ENCODE peak calls at places on chromosomes 7 and 10, in five cellular contexts. One of them, this sample, is unnamed.

GRCh38 chr10:30300728-30301127 is 48.4 kb downstream of the MTPAP start:
- DNase-seq in BJ: no peak
- DNase-seq in GM10248: no peak
- DNase-seq in omental fat pad: no peak
- DNase-seq in activated B cell treated with CpG ODN at 0.5 μM for 24 hours: no peak
- DNase-seq in this sample: no peak

GRCh38 chr7:17989546-17989945 is 38.1 kb downstream of the PRPS1L1 start:
- DNase-seq in BJ: no peak
- DNase-seq in GM10248: no peak
- DNase-seq in omental fat pad: no peak
- DNase-seq in activated B cell treated with CpG ODN at 0.5 μM for 24 hours: no peak
- DNase-seq in this sample: no peak

GRCh38 chr10:32149257-32149955 is 93.2 kb upstream of the KIF5B start:
- DNase-seq in BJ: peak
- DNase-seq in GM10248: peak
- DNase-seq in omental fat pad: peak
- DNase-seq in activated B cell treated with CpG ODN at 0.5 μM for 24 hours: no peak
- DNase-seq in this sample: peak

GRCh38 chr10:119281581-119282071 is 74.3 kb downstream of the GRK5 start:
- DNase-seq in BJ: no peak
- DNase-seq in GM10248: no peak
- DNase-seq in omental fat pad: no peak
- DNase-seq in activated B cell treated with CpG ODN at 0.5 μM for 24 hours: no peak
- DNase-seq in this sample: no peak

GRCh38 chr7:6497637-6497905 is 49.8 kb upstream of the DAGLB start:
- DNase-seq in BJ: no peak
- DNase-seq in GM10248: no peak
- DNase-seq in omental fat pad: no peak
- DNase-seq in activated B cell treated with CpG ODN at 0.5 μM for 24 hours: no peak
- DNase-seq in this sample: no peak

GRCh38 chr7:151429232-151429554 is 10.7 kb downstream of the CRYGN start:
- DNase-seq in BJ: no peak
- DNase-seq in GM10248: no peak
- DNase-seq in omental fat pad: no peak
- DNase-seq in activated B cell treated with CpG ODN at 0.5 μM for 24 hours: no peak
- DNase-seq in this sample: no peak

GRCh38 chr7:130831817-130832481 is 97.9 kb upstream of the KLF14 start:
- DNase-seq in BJ: no peak
- DNase-seq in GM10248: peak
- DNase-seq in omental fat pad: no peak
- DNase-seq in activated B cell treated with CpG ODN at 0.5 μM for 24 hours: no peak
- DNase-seq in this sample: peak

GRCh38 chr10:80357000-80357803 is 621 bp downstream of the DYDC2 start:
- DNase-seq in BJ: no peak
- DNase-seq in GM10248: no peak
- DNase-seq in omental fat pad: no peak
- DNase-seq in activated B cell treated with CpG ODN at 0.5 μM for 24 hours: no peak
- DNase-seq in this sample: no peak

GRCh38 chr7:127976056-127976455 is 55.2 kb downstream of the LRRC4 start:
- DNase-seq in BJ: no peak
- DNase-seq in GM10248: no peak
- DNase-seq in omental fat pad: no peak
- DNase-seq in activated B cell treated with CpG ODN at 0.5 μM for 24 hours: no peak
- DNase-seq in this sample: no peak

GRCh38 chr7:111763221-111763791 is 201.0 kb upstream of the IMMP2L start:
- DNase-seq in BJ: no peak
- DNase-seq in GM10248: no peak
- DNase-seq in omental fat pad: no peak
- DNase-seq in activated B cell treated with CpG ODN at 0.5 μM for 24 hours: no peak
- DNase-seq in this sample: peak

GRCh38 chr10:94496010-94496409 is 49.6 kb upstream of the HELLS start:
- DNase-seq in BJ: no peak
- DNase-seq in GM10248: peak
- DNase-seq in omental fat pad: no peak
- DNase-seq in activated B cell treated with CpG ODN at 0.5 μM for 24 hours: no peak
- DNase-seq in this sample: peak

GRCh38 chr10:70910486-70911350 is 22.4 kb upstream of the PCBD1 start:
- DNase-seq in BJ: no peak
- DNase-seq in GM10248: no peak
- DNase-seq in omental fat pad: no peak
- DNase-seq in activated B cell treated with CpG ODN at 0.5 μM for 24 hours: no peak
- DNase-seq in this sample: no peak

GRCh38 chr10:86349474-86349873 is 17.1 kb downstream of the GRID1 start:
- DNase-seq in BJ: no peak
- DNase-seq in GM10248: no peak
- DNase-seq in omental fat pad: no peak
- DNase-seq in activated B cell treated with CpG ODN at 0.5 μM for 24 hours: no peak
- DNase-seq in this sample: peak

GRCh38 chr7:149654588-149654987 is 118.8 kb downstream of the ZNF467 start:
- DNase-seq in BJ: no peak
- DNase-seq in GM10248: no peak
- DNase-seq in omental fat pad: no peak
- DNase-seq in activated B cell treated with CpG ODN at 0.5 μM for 24 hours: no peak
- DNase-seq in this sample: no peak

GRCh38 chr10:61621538-61622150 is 41.1 kb upstream of the CABCOCO1 start:
- DNase-seq in BJ: no peak
- DNase-seq in GM10248: no peak
- DNase-seq in omental fat pad: no peak
- DNase-seq in activated B cell treated with CpG ODN at 0.5 μM for 24 hours: no peak
- DNase-seq in this sample: no peak

GRCh38 chr7:157501576-157501975 is 164.8 kb downstream of the DNAJB6 start:
- DNase-seq in BJ: no peak
- DNase-seq in GM10248: no peak
- DNase-seq in omental fat pad: no peak
- DNase-seq in activated B cell treated with CpG ODN at 0.5 μM for 24 hours: no peak
- DNase-seq in this sample: no peak

GRCh38 chr7:121800916-121801675 is 71.9 kb upstream of the PTPRZ1 start:
- DNase-seq in BJ: no peak
- DNase-seq in GM10248: no peak
- DNase-seq in omental fat pad: no peak
- DNase-seq in activated B cell treated with CpG ODN at 0.5 μM for 24 hours: no peak
- DNase-seq in this sample: no peak

GRCh38 chr10:47082055-47082784 is 171.0 kb downstream of the PTPN20 start:
- DNase-seq in BJ: no peak
- DNase-seq in GM10248: no peak
- DNase-seq in omental fat pad: no peak
- DNase-seq in activated B cell treated with CpG ODN at 0.5 μM for 24 hours: no peak
- DNase-seq in this sample: no peak

GRCh38 chr7:133869556-133869955 is 257.6 kb upstream of the LRGUK start:
- DNase-seq in BJ: no peak
- DNase-seq in GM10248: no peak
- DNase-seq in omental fat pad: no peak
- DNase-seq in activated B cell treated with CpG ODN at 0.5 μM for 24 hours: no peak
- DNase-seq in this sample: no peak

GRCh38 chr10:86968271-86968993 is at the start of gene ADIRF:
- DNase-seq in BJ: no peak
- DNase-seq in GM10248: no peak
- DNase-seq in omental fat pad: no peak
- DNase-seq in activated B cell treated with CpG ODN at 0.5 μM for 24 hours: no peak
- DNase-seq in this sample: peak

GRCh38 chr7:143013897-143014296 is 13.0 kb downstream of the OR9A2 start:
- DNase-seq in BJ: peak
- DNase-seq in GM10248: no peak
- DNase-seq in omental fat pad: no peak
- DNase-seq in activated B cell treated with CpG ODN at 0.5 μM for 24 hours: no peak
- DNase-seq in this sample: no peak

GRCh38 chr7:72235351-72235750 is 176.8 kb downstream of the CALN1 start:
- DNase-seq in BJ: no peak
- DNase-seq in GM10248: no peak
- DNase-seq in omental fat pad: no peak
- DNase-seq in activated B cell treated with CpG ODN at 0.5 μM for 24 hours: no peak
- DNase-seq in this sample: no peak

GRCh38 chr7:94400022-94400421 is 5.3 kb downstream of the COL1A2 start:
- DNase-seq in BJ: no peak
- DNase-seq in GM10248: no peak
- DNase-seq in omental fat pad: no peak
- DNase-seq in activated B cell treated with CpG ODN at 0.5 μM for 24 hours: no peak
- DNase-seq in this sample: no peak

GRCh38 chr7:94396044-94396443 is 1.3 kb downstream of the COL1A2 start:
- DNase-seq in BJ: no peak
- DNase-seq in GM10248: no peak
- DNase-seq in omental fat pad: no peak
- DNase-seq in activated B cell treated with CpG ODN at 0.5 μM for 24 hours: no peak
- DNase-seq in this sample: no peak

GRCh38 chr7:94395141-94396041 is 696 bp downstream of the COL1A2 start:
- DNase-seq in BJ: no peak
- DNase-seq in GM10248: peak
- DNase-seq in omental fat pad: no peak
- DNase-seq in activated B cell treated with CpG ODN at 0.5 μM for 24 hours: no peak
- DNase-seq in this sample: peak

GRCh38 chr7:94396606-94397005 is 1.9 kb downstream of the COL1A2 start:
- DNase-seq in BJ: no peak
- DNase-seq in GM10248: no peak
- DNase-seq in omental fat pad: no peak
- DNase-seq in activated B cell treated with CpG ODN at 0.5 μM for 24 hours: no peak
- DNase-seq in this sample: no peak

GRCh38 chr7:94397721-94398120 is 3.0 kb downstream of the COL1A2 start:
- DNase-seq in BJ: no peak
- DNase-seq in GM10248: no peak
- DNase-seq in omental fat pad: no peak
- DNase-seq in activated B cell treated with CpG ODN at 0.5 μM for 24 hours: no peak
- DNase-seq in this sample: no peak
- TF ChIP-seq CTCF in BJ: no peak
- TF ChIP-seq CTCF in GM10248: no peak
- TF ChIP-seq CTCF in omental fat pad: no peak
- TF ChIP-seq CTCF in activated B cell treated with CpG ODN at 0.5 μM for 24 hours: no peak
- TF ChIP-seq CTCF in this sample: no peak

GRCh38 chr10:22244001-22244400 is 26.2 kb upstream of the EBLN1 start:
- DNase-seq in BJ: no peak
- DNase-seq in GM10248: no peak
- DNase-seq in omental fat pad: no peak
- DNase-seq in activated B cell treated with CpG ODN at 0.5 μM for 24 hours: no peak
- DNase-seq in this sample: no peak
- TF ChIP-seq CTCF in BJ: no peak
- TF ChIP-seq CTCF in GM10248: peak
- TF ChIP-seq CTCF in omental fat pad: no peak
- TF ChIP-seq CTCF in activated B cell treated with CpG ODN at 0.5 μM for 24 hours: no peak
- TF ChIP-seq CTCF in this sample: peak

GRCh38 chr10:15719899-15720634 is at the start of gene ITGA8:
- DNase-seq in BJ: no peak
- DNase-seq in GM10248: peak
- DNase-seq in omental fat pad: no peak
- DNase-seq in activated B cell treated with CpG ODN at 0.5 μM for 24 hours: no peak
- DNase-seq in this sample: peak
- TF ChIP-seq CTCF in BJ: peak
- TF ChIP-seq CTCF in GM10248: peak
- TF ChIP-seq CTCF in omental fat pad: no peak
- TF ChIP-seq CTCF in activated B cell treated with CpG ODN at 0.5 μM for 24 hours: no peak
- TF ChIP-seq CTCF in this sample: peak

GRCh38 chr7:99040104-99040958 is 103.6 kb downstream of the SMURF1 start:
- DNase-seq in BJ: peak
- DNase-seq in GM10248: peak
- DNase-seq in omental fat pad: no peak
- DNase-seq in activated B cell treated with CpG ODN at 0.5 μM for 24 hours: no peak
- DNase-seq in this sample: peak
- TF ChIP-seq CTCF in BJ: peak
- TF ChIP-seq CTCF in GM10248: peak
- TF ChIP-seq CTCF in omental fat pad: no peak
- TF ChIP-seq CTCF in activated B cell treated with CpG ODN at 0.5 μM for 24 hours: peak
- TF ChIP-seq CTCF in this sample: peak

DNA sequence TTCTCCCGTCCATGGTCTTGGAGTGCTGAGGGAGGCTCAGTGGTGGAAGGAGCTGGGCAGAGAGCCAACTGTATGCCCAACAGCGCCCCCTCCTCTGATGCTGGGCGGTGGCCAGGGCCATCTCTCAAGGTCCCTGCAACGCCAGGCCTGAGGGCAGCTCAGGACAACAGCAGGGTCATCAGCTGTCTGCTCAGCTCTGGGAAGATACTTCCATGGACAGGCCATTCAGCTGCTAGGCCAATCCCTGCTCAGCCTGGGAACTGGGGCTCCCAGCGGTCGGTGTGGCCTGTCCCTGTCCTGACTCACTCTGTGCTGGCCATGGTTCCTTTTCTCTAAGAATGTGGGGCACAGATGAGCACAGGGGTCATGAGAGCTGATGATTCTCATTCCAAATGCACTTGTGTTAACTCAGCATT is 72.8 kb downstream of the ADCY1 start:
- DNase-seq in BJ: no peak
- DNase-seq in GM10248: no peak
- DNase-seq in omental fat pad: no peak
- DNase-seq in activated B cell treated with CpG ODN at 0.5 μM for 24 hours: no peak
- DNase-seq in this sample: no peak
- TF ChIP-seq CTCF in BJ: no peak
- TF ChIP-seq CTCF in GM10248: no peak
- TF ChIP-seq CTCF in omental fat pad: no peak
- TF ChIP-seq CTCF in activated B cell treated with CpG ODN at 0.5 μM for 24 hours: no peak
- TF ChIP-seq CTCF in this sample: no peak

GRCh38 chr7:134988161-134988560 is 1.9 kb downstream of the AGBL3 start:
- DNase-seq in BJ: no peak
- DNase-seq in GM10248: no peak
- DNase-seq in omental fat pad: no peak
- DNase-seq in activated B cell treated with CpG ODN at 0.5 μM for 24 hours: no peak
- DNase-seq in this sample: no peak

GRCh38 chr7:134986363-134987231 is at the start of gene AGBL3:
- DNase-seq in BJ: peak
- DNase-seq in GM10248: peak
- DNase-seq in omental fat pad: peak
- DNase-seq in activated B cell treated with CpG ODN at 0.5 μM for 24 hours: peak
- DNase-seq in this sample: peak

GRCh38 chr7:134991469-134992339 is 5.4 kb downstream of the AGBL3 start:
- DNase-seq in BJ: no peak
- DNase-seq in GM10248: no peak
- DNase-seq in omental fat pad: no peak
- DNase-seq in activated B cell treated with CpG ODN at 0.5 μM for 24 hours: no peak
- DNase-seq in this sample: no peak

DNA sequence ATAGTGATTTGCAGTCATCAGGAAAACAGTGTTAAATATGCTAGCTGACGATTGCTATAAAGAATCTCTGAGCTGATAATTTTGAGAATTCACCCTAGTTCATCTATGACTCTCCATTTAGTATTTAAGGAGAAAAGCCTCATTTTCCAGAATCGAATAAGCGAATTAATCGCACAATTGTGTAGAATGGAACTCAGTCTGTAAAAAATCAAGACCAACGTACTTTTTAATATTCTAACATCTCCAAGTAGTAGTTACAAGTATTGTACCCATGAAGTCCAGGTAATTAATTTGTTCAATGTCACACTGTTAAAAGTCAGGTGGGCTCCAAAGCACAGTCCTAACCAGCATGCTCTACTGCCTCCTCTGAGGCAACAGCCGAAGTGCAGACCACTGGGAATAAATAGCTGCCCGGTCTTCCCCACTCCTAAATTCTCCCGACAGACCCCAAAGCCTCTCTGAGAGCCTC is 380 bp upstream of the AGBL3 start:
- DNase-seq in BJ: no peak
- DNase-seq in GM10248: no peak
- DNase-seq in omental fat pad: no peak
- DNase-seq in activated B cell treated with CpG ODN at 0.5 μM for 24 hours: no peak
- DNase-seq in this sample: no peak
- TF ChIP-seq CTCF in BJ: no peak
- TF ChIP-seq CTCF in GM10248: peak
- TF ChIP-seq CTCF in omental fat pad: no peak
- TF ChIP-seq CTCF in activated B cell treated with CpG ODN at 0.5 μM for 24 hours: no peak
- TF ChIP-seq CTCF in this sample: no peak

This sample was measured in GM13977.